ENCODE peak calls at places on chromosomes 4 and X, in four cellular contexts. J is lower leg skin, V is colonic mucosa, S is glutamatergic neuron. M is an unnamed sample.
A peak's percentile ranks its signal among the peaks of the same experiment; 100 is the strongest.

GRCh38 chr4:133149932-133150642 is 993 bp downstream of the PCDH10 start:
- DNase-seq in J (no peak), V (no peak), S (no peak), M (no peak)

GRCh38 chr4:1087371-1087770 is 26.0 kb downstream of the RNF212 start:
- DNase-seq in J (peak; percentile 31), V (no peak), S (no peak), M (no peak)

GRCh38 chrX:110157444-110157843 is 154.5 kb downstream of the TMEM164 start:
- DNase-seq in J (no peak), V (no peak), S (no peak), M (no peak)

GRCh38 chr4:19478791-19479190 is 772.9 kb upstream of the SLIT2 start:
- DNase-seq in J (no peak), V (no peak), S (no peak), M (no peak)

GRCh38 chr4:28254003-28254402 is 1393.4 kb downstream of the STIM2 start:
- DNase-seq in J (no peak), V (no peak), S (no peak), M (no peak)

GRCh38 chr4:41981456-41981855 is at the start of gene DCAF4L1:
- DNase-seq in J (no peak), V (no peak), S (no peak), M (no peak)

GRCh38 chr4:79446145-79446544 is 38.1 kb upstream of the GK2 start:
- DNase-seq in J (no peak), V (no peak), S (no peak), M (no peak)

GRCh38 chr4:148060264-148061138 is 328.6 kb downstream of the ARHGAP10 start:
- DNase-seq in J (no peak), V (peak; percentile 31), S (no peak), M (no peak)

GRCh38 chrX:134019567-134020206 is 34.3 kb upstream of the GPC3 start:
- DNase-seq in J (no peak), V (no peak), S (no peak), M (no peak)

GRCh38 chr4:10664408-10664807 is 20.2 kb downstream of the CLNK start:
- DNase-seq in J (no peak), V (no peak), S (no peak), M (no peak)

GRCh38 chrX:71118985-71119535 is 664 bp downstream of the MED12 start:
- DNase-seq in J (no peak), V (peak; percentile 32), S (no peak), M (no peak)

GRCh38 chr4:59571805-59572430 is 1628.2 kb upstream of the ADGRL3 start:
- DNase-seq in J (no peak), V (no peak), S (no peak), M (no peak)

GRCh38 chrX:19715711-19716638 is 171.4 kb downstream of the SH3KBP1 start:
- DNase-seq in J (no peak), V (no peak), S (no peak), M (no peak)

GRCh38 chr4:83855044-83855443 is 319.1 kb downstream of the GPAT3 start:
- DNase-seq in J (no peak), V (no peak), S (no peak), M (no peak)

GRCh38 chr4:66123195-66123594 is 452.9 kb upstream of the EPHA5 start:
- DNase-seq in J (no peak), V (no peak), S (no peak), M (no peak)

GRCh38 chr4:8732681-8733243 is 138.9 kb downstream of the HMX1 start:
- DNase-seq in J (peak; percentile 52), V (no peak), S (no peak), M (no peak)

GRCh38 chr4:187603093-187603395 is 392.5 kb upstream of the ZFP42 start:
- DNase-seq in J (no peak), V (no peak), S (no peak), M (no peak)

GRCh38 chrX:134632386-134632785 is 25.9 kb downstream of the PLAC1 start:
- DNase-seq in J (peak; percentile 29), V (no peak), S (no peak), M (no peak)

GRCh38 chrX:66632473-66632872 is 6.4 kb downstream of the EDA2R start:
- DNase-seq in J (no peak), V (no peak), S (no peak), M (no peak)

GRCh38 chr4:11710484-11710883 is 281.8 kb upstream of the HS3ST1 start:
- DNase-seq in J (no peak), V (no peak), S (no peak), M (no peak)

GRCh38 chr4:68375667-68376559 is 26.0 kb upstream of the YTHDC1 start:
- DNase-seq in J (no peak), V (peak; percentile 55), S (no peak), M (peak; percentile 22)

GRCh38 chrX:8820910-8821527 is 19.8 kb upstream of the FAM9A start:
- DNase-seq in J (no peak), V (no peak), S (no peak), M (peak; percentile 23)

GRCh38 chr4:167587361-167587760 is 353.1 kb upstream of the SPOCK3 start:
- DNase-seq in J (no peak), V (no peak), S (no peak), M (no peak)

GRCh38 chrX:51889851-51890250 is 3.6 kb upstream of the MAGED1 start:
- DNase-seq in J (no peak), V (no peak), S (no peak), M (no peak)

GRCh38 chr4:7721984-7722551 is 217.6 kb downstream of the AFAP1 start:
- DNase-seq in J (no peak), V (no peak), S (no peak), M (no peak)
- TF ChIP-seq CTCF in J (no peak), V (no peak), S (no peak), M (no peak)

GRCh38 chr4:45453258-45453841 is 670.5 kb downstream of the GABRG1 start:
- DNase-seq in J (no peak), V (no peak), S (no peak), M (peak; percentile 17)
- TF ChIP-seq CTCF in J (no peak), V (no peak), S (peak; percentile 55), M (peak; percentile 62)

DNA sequence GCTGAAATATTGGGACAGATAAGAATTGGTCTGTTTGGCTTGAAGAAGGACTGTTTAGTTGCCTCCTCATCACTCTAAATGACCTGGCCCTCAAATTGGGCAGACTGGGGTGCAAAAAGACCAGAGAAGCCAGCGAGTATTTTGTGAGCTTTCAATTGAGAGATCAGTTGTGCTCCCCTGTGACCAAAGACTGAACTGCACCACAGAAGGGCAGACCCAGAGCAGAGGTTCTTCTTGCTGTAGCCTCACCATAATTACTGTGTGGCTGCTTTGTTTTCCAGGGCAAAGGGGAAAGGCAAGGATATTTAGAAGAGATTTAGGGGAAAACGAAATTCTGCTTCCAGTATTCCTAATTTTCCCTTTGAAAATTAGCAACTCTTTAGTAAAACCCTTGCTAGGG is 104.0 kb upstream of the MBNL3 start:
- DNase-seq in J (no peak), V (no peak), S (no peak), M (peak; percentile 14)
- TF ChIP-seq CTCF in J (no peak), V (peak; percentile 11), S (no peak), M (peak; percentile 52)

DNA sequence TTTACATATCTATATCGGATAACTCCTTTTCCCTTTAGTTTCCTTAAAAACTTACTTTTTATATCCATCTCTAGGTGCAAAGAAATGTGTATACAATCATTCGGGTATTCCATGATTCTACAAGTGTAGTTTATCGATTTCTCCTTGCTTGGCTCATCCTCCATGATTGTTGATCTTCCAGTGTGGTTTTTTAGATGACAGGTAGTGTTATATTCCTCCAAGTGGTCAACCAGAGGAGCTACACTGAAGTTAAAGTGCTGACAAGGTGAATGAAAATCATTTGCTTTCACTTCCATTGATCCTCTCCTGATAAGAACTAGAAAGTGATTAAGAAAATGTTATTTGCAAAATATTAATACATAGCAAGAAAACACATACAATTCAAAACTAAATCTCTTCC is 38.5 kb downstream of the TMEM156 start:
- DNase-seq in J (no peak), V (no peak), S (no peak), M (no peak)
- TF ChIP-seq CTCF in J (no peak), V (no peak), S (no peak), M (no peak)

GRCh38 chrX:149877157-149877556 is 3.8 kb upstream of the MAGEA8 start:
- DNase-seq in J (no peak), V (no peak), S (no peak), M (no peak)

GRCh38 chrX:149871433-149871832 is 9.6 kb upstream of the MAGEA8 start:
- DNase-seq in J (no peak), V (no peak), S (no peak), M (no peak)

GRCh38 chrX:149870840-149871239 is 10.1 kb upstream of the MAGEA8 start:
- DNase-seq in J (no peak), V (no peak), S (no peak), M (no peak)

GRCh38 chrX:149867488-149867887 is 13.5 kb upstream of the MAGEA8 start:
- DNase-seq in J (no peak), V (no peak), S (no peak), M (no peak)

DNA sequence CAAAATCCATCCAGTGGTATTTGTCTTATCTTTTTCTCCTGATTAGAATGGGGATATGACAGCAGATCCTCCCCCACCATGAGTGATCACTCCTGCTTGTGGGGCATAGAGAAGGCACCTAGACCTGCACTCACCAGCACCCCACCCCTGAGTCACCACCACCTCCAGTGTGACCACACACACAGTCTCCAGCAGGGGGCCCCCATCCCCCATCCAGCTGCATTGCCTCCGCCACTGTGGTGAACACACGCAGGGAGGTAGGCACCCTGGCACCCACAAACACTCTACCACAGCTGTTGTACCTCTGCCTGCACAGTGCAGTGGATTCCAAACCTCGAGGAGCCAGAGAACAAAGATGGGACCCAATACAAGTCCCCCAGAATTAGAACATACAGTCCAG is 9.0 kb upstream of the MAGEA8 start:
- DNase-seq in J (no peak), V (peak; percentile 27), S (peak; percentile 46), M (peak; percentile 42)
- TF ChIP-seq CTCF in J (no peak), V (peak; percentile 21), S (peak; percentile 28), M (peak; percentile 39)

DNA sequence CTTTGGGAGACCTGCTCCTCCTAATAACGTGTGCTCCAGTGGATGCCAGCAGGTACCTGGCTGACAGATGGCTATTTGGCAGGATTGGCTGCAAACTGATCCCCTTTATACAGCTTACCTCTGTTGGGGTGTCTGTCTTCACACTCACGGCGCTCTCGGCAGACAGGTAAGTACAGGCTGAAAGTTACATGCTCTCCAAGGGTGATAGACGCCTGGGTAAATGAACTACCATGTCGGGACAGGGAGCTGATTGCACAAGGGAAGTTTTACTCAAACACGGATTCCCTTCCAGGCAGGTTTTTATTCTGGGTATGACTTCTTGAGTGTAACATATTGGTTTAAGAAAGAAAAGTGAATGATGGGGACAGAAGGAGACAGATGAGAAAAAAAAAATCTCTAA is 836 bp downstream of the GRPR start:
- DNase-seq in J (no peak), V (no peak), S (no peak), M (no peak)
- TF ChIP-seq CTCF in J (no peak), V (no peak), S (no peak), M (no peak)

M was measured in nephron progenitor cell.